ENCODE peak calls at places on chromosome 20, in nine cellular contexts. One of them, this sample, is unnamed.

GRCh38 chr20:32474967-32475819 is 109.9 kb downstream of the NOL4L start:
- DNase-seq in osteoblast: peak; percentile 100
- DNase-seq in trophoblast cell: no peak
- DNase-seq in IMR-90: peak; percentile 91
- DNase-seq in A549: peak; percentile 83
- DNase-seq in HCT116: no peak
- DNase-seq in astrocyte: peak; percentile 91
- DNase-seq in endothelial cell of umbilical vein: peak; percentile 91
- DNase-seq in PC-3: peak; percentile 84
- DNase-seq in this sample: peak; percentile 86

GRCh38 chr20:53434662-53435061 is 159.0 kb downstream of the ZNF217 start:
- DNase-seq in osteoblast: no peak
- DNase-seq in endothelial cell of umbilical vein: no peak
- DNase-seq in PC-3: no peak
- DNase-seq in HCT116: no peak
- DNase-seq in astrocyte: no peak
- DNase-seq in A549: no peak
- DNase-seq in trophoblast cell: no peak
- DNase-seq in IMR-90: no peak
- DNase-seq in this sample: no peak

GRCh38 chr20:8778387-8778786 is 290.5 kb upstream of the PLCB4 start:
- DNase-seq in PC-3: no peak
- DNase-seq in HCT116: no peak
- DNase-seq in trophoblast cell: no peak
- DNase-seq in astrocyte: no peak
- DNase-seq in endothelial cell of umbilical vein: no peak
- DNase-seq in A549: no peak
- DNase-seq in IMR-90: no peak
- DNase-seq in osteoblast: no peak
- DNase-seq in this sample: no peak

GRCh38 chr20:6686171-6686570 is 81.3 kb upstream of the BMP2 start:
- DNase-seq in IMR-90: no peak
- DNase-seq in osteoblast: no peak
- DNase-seq in HCT116: no peak
- DNase-seq in astrocyte: no peak
- DNase-seq in PC-3: no peak
- DNase-seq in A549: no peak
- DNase-seq in trophoblast cell: no peak
- DNase-seq in endothelial cell of umbilical vein: no peak
- DNase-seq in this sample: no peak

GRCh38 chr20:14799671-14800070 is 462.3 kb upstream of the FLRT3 start:
- DNase-seq in endothelial cell of umbilical vein: no peak
- DNase-seq in IMR-90: no peak
- DNase-seq in PC-3: no peak
- DNase-seq in osteoblast: no peak
- DNase-seq in HCT116: no peak
- DNase-seq in astrocyte: no peak
- DNase-seq in trophoblast cell: no peak
- DNase-seq in A549: no peak
- DNase-seq in this sample: no peak

GRCh38 chr20:37907330-37907676 is 4.4 kb downstream of the VSTM2L start:
- DNase-seq in osteoblast: peak; percentile 91
- DNase-seq in A549: no peak
- DNase-seq in trophoblast cell: peak; percentile 30
- DNase-seq in astrocyte: no peak
- DNase-seq in HCT116: no peak
- DNase-seq in PC-3: no peak
- DNase-seq in endothelial cell of umbilical vein: no peak
- DNase-seq in IMR-90: no peak
- DNase-seq in this sample: no peak

GRCh38 chr20:50111120-50111828 is 1.7 kb downstream of the UBE2V1 start:
- DNase-seq in HCT116: no peak
- DNase-seq in trophoblast cell: peak; percentile 73
- DNase-seq in PC-3: peak; percentile 84
- DNase-seq in endothelial cell of umbilical vein: no peak
- DNase-seq in astrocyte: peak; percentile 61
- DNase-seq in osteoblast: peak; percentile 85
- DNase-seq in A549: no peak
- DNase-seq in IMR-90: peak; percentile 73
- DNase-seq in this sample: peak; percentile 40

GRCh38 chr20:44714102-44714700 is 968 bp upstream of the CCN5 start:
- DNase-seq in HCT116: no peak
- DNase-seq in A549: no peak
- DNase-seq in trophoblast cell: no peak
- DNase-seq in astrocyte: no peak
- DNase-seq in endothelial cell of umbilical vein: no peak
- DNase-seq in osteoblast: no peak
- DNase-seq in PC-3: no peak
- DNase-seq in IMR-90: no peak
- DNase-seq in this sample: no peak

GRCh38 chr20:44739952-44740351 is 5.7 kb upstream of the KCNK15 start:
- DNase-seq in endothelial cell of umbilical vein: no peak
- DNase-seq in HCT116: no peak
- DNase-seq in A549: no peak
- DNase-seq in astrocyte: no peak
- DNase-seq in osteoblast: no peak
- DNase-seq in PC-3: no peak
- DNase-seq in trophoblast cell: no peak
- DNase-seq in IMR-90: no peak
- DNase-seq in this sample: no peak

GRCh38 chr20:38692436-38693411 is 31.6 kb upstream of the SLC32A1 start:
- DNase-seq in osteoblast: no peak
- DNase-seq in astrocyte: peak; percentile 36
- DNase-seq in endothelial cell of umbilical vein: peak; percentile 62
- DNase-seq in PC-3: peak; percentile 80
- DNase-seq in A549: peak; percentile 57
- DNase-seq in IMR-90: peak; percentile 64
- DNase-seq in HCT116: peak; percentile 8
- DNase-seq in trophoblast cell: peak; percentile 90
- DNase-seq in this sample: peak; percentile 89

GRCh38 chr20:43508106-43508505 is 609 bp downstream of the L3MBTL1 start:
- DNase-seq in HCT116: no peak
- DNase-seq in endothelial cell of umbilical vein: no peak
- DNase-seq in PC-3: peak; percentile 22
- DNase-seq in astrocyte: no peak
- DNase-seq in trophoblast cell: peak; percentile 50
- DNase-seq in osteoblast: peak; percentile 90
- DNase-seq in A549: no peak
- DNase-seq in IMR-90: no peak
- DNase-seq in this sample: peak; percentile 42

GRCh38 chr20:8183526-8183925 is 51.5 kb downstream of the PLCB1 start:
- DNase-seq in osteoblast: peak; percentile 18
- DNase-seq in trophoblast cell: peak; percentile 75
- DNase-seq in HCT116: no peak
- DNase-seq in endothelial cell of umbilical vein: no peak
- DNase-seq in A549: no peak
- DNase-seq in IMR-90: peak; percentile 28
- DNase-seq in PC-3: no peak
- DNase-seq in astrocyte: peak; percentile 13
- DNase-seq in this sample: no peak

GRCh38 chr20:54293526-54293925 is 85.6 kb downstream of the PFDN4 start:
- DNase-seq in endothelial cell of umbilical vein: peak; percentile 90
- DNase-seq in PC-3: no peak
- DNase-seq in osteoblast: no peak
- DNase-seq in A549: no peak
- DNase-seq in trophoblast cell: no peak
- DNase-seq in HCT116: no peak
- DNase-seq in IMR-90: no peak
- DNase-seq in astrocyte: peak; percentile 68
- DNase-seq in this sample: no peak

GRCh38 chr20:10242166-10242565 is 23.5 kb downstream of the SNAP25 start:
- DNase-seq in A549: no peak
- DNase-seq in HCT116: no peak
- DNase-seq in PC-3: no peak
- DNase-seq in endothelial cell of umbilical vein: no peak
- DNase-seq in trophoblast cell: no peak
- DNase-seq in osteoblast: no peak
- DNase-seq in IMR-90: no peak
- DNase-seq in astrocyte: no peak
- DNase-seq in this sample: peak; percentile 19

GRCh38 chr20:58895099-58895795 is 42.7 kb downstream of the GNAS start:
- DNase-seq in PC-3: no peak
- DNase-seq in trophoblast cell: no peak
- DNase-seq in HCT116: no peak
- DNase-seq in osteoblast: no peak
- DNase-seq in A549: no peak
- DNase-seq in IMR-90: no peak
- DNase-seq in astrocyte: no peak
- DNase-seq in endothelial cell of umbilical vein: no peak
- DNase-seq in this sample: no peak

GRCh38 chr20:40506567-40506966 is 182.5 kb downstream of the MAFB start:
- DNase-seq in HCT116: peak; percentile 78
- DNase-seq in IMR-90: peak; percentile 80
- DNase-seq in endothelial cell of umbilical vein: peak; percentile 34
- DNase-seq in astrocyte: peak; percentile 97
- DNase-seq in A549: peak; percentile 60
- DNase-seq in trophoblast cell: peak; percentile 77
- DNase-seq in osteoblast: peak; percentile 92
- DNase-seq in PC-3: peak; percentile 32
- DNase-seq in this sample: peak; percentile 68

GRCh38 chr20:46240065-46240464 is 68.2 kb downstream of the CDH22 start:
- DNase-seq in trophoblast cell: no peak
- DNase-seq in astrocyte: no peak
- DNase-seq in endothelial cell of umbilical vein: no peak
- DNase-seq in HCT116: no peak
- DNase-seq in IMR-90: no peak
- DNase-seq in osteoblast: no peak
- DNase-seq in A549: no peak
- DNase-seq in PC-3: no peak
- DNase-seq in this sample: no peak
- H3K4me2 ChIP-seq in trophoblast cell: no peak overlapping the region
- H3K4me2 ChIP-seq in astrocyte: no peak overlapping the region
- H3K4me2 ChIP-seq in endothelial cell of umbilical vein: no peak overlapping the region
- H3K4me2 ChIP-seq in HCT116: no peak overlapping the region
- H3K4me2 ChIP-seq in IMR-90: no peak overlapping the region
- H3K4me2 ChIP-seq in osteoblast: no peak overlapping the region
- H3K4me2 ChIP-seq in A549: no peak overlapping the region
- H3K4me2 ChIP-seq in PC-3: no peak overlapping the region
- H3K4me2 ChIP-seq in this sample: no peak overlapping the region

DNA sequence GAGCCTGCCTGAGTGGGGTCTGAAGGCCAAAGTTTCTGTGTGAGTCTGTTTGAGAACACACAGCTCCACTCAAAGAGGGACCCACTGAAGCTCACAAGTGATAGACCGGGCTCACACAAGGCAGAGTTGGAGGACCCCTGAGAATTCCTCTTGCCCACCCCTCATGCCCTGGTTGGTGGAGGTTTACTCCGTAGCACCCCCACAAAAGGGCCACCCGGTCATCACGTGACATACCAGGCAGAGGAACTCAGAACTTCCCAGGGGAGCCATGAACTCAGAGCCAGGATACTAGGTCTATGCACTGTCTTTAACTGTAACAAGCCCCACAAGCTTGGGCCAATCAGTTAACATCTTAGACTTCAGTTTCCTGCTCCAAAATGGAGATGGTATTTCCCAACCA is 728.6 kb upstream of the CHD6 start:
- DNase-seq in A549: no peak
- DNase-seq in astrocyte: no peak
- DNase-seq in IMR-90: no peak
- DNase-seq in trophoblast cell: no peak
- DNase-seq in endothelial cell of umbilical vein: no peak
- DNase-seq in HCT116: no peak
- DNase-seq in PC-3: no peak
- DNase-seq in osteoblast: no peak
- DNase-seq in this sample: no peak
- H3K4me2 ChIP-seq in A549: no peak overlapping the region
- H3K4me2 ChIP-seq in astrocyte: no peak overlapping the region
- H3K4me2 ChIP-seq in IMR-90: no peak overlapping the region
- H3K4me2 ChIP-seq in trophoblast cell: no peak overlapping the region
- H3K4me2 ChIP-seq in endothelial cell of umbilical vein: no peak overlapping the region
- H3K4me2 ChIP-seq in HCT116: no peak overlapping the region
- H3K4me2 ChIP-seq in PC-3: no peak overlapping the region
- H3K4me2 ChIP-seq in osteoblast: no peak overlapping the region
- H3K4me2 ChIP-seq in this sample: no peak overlapping the region

DNA sequence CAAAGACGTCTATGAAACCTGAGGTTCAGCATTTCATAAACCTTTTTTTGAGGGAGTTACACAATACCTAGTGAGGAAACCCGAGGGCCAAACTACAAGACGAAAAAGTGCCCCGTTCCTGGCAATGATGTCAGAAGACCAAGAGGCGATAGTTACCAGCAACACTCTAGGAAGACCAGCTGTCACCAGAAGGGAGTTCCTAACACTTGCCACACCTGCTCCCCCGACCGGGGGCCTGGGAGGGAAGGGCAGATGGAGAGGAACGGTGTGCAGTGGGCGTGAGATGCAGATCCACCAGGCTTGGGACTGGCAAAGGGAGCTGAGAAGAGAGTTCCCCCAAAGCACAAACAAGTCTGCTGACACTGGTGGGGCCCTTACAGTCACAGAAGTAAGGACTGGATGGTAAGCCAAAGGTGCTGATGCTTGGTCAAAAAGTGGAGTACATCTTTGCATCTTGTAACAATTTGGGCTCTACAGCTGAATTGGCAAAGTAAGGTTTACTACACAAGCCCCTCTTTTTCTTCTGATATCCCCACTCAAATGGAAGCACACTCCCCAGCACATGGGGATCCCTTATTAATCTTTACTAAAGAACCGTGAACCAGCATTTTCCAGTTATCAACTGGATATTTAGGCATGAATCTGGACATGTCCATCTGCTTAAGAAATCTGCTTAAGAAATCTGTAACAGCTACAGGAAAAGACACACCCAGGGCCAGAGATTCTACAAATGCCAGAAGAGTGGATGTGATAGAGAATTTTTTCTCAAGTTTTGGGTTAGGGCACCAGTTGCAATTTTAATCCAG is 38.5 kb downstream of the PANK2 start:
- DNase-seq in A549: no peak
- DNase-seq in trophoblast cell: peak; percentile 89
- DNase-seq in osteoblast: peak; percentile 71
- DNase-seq in HCT116: no peak
- DNase-seq in endothelial cell of umbilical vein: no peak
- DNase-seq in IMR-90: peak; percentile 47
- DNase-seq in PC-3: no peak
- DNase-seq in astrocyte: no peak
- DNase-seq in this sample: peak; percentile 64
- H3K4me2 ChIP-seq in A549: no peak overlapping the region
- H3K4me2 ChIP-seq in trophoblast cell: no peak overlapping the region
- H3K4me2 ChIP-seq in osteoblast: peak overlapping the region; percentile 19
- H3K4me2 ChIP-seq in HCT116: no peak overlapping the region
- H3K4me2 ChIP-seq in endothelial cell of umbilical vein: no peak overlapping the region
- H3K4me2 ChIP-seq in IMR-90: no peak overlapping the region
- H3K4me2 ChIP-seq in PC-3: no peak overlapping the region
- H3K4me2 ChIP-seq in astrocyte: no peak overlapping the region
- H3K4me2 ChIP-seq in this sample: no peak overlapping the region

DNA sequence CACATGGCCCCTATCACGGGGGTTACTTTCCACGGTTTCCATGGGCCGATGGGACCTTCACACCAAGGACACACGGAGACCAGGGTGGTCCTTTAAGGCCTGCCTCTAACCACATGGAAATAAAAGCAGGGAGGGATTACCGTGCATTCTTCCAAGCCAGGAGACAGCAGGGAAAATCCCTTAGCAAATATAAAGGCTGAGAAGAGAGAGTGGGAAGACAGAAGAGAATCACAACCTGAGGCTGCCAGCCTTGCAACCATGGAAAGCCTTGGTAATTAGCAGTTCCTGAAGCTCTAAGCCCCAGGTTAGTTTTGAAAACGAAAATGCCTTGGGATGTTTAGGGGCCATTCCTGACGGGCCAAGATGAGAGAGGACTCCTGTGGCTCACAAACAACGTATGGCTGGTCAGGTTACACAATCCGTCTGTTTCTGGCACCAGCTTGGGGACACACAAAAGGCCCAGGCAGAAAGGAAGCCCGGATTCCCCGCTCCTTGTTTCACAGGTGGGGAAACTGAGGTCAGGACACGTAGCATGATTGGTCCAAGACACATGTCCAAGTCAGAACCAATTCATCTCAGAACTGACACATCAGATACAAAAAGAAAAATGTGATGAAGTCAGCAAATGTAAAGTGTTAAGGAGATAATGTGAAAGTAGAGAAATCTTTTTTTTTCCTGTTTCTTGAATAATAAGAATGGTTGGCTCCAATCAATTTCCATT is 2.8 kb downstream of the PREX1 start:
- DNase-seq in trophoblast cell: peak; percentile 20
- DNase-seq in endothelial cell of umbilical vein: peak; percentile 48
- DNase-seq in A549: no peak
- DNase-seq in PC-3: no peak
- DNase-seq in astrocyte: no peak
- DNase-seq in HCT116: no peak
- DNase-seq in IMR-90: no peak
- DNase-seq in osteoblast: peak; percentile 83
- DNase-seq in this sample: peak; percentile 46
- H3K4me2 ChIP-seq in trophoblast cell: no peak overlapping the region
- H3K4me2 ChIP-seq in endothelial cell of umbilical vein: peak overlapping the region; percentile 89
- H3K4me2 ChIP-seq in A549: no peak overlapping the region
- H3K4me2 ChIP-seq in PC-3: peak overlapping the region; percentile 84
- H3K4me2 ChIP-seq in astrocyte: peak overlapping the region; percentile 88
- H3K4me2 ChIP-seq in HCT116: no peak overlapping the region
- H3K4me2 ChIP-seq in IMR-90: no peak overlapping the region
- H3K4me2 ChIP-seq in osteoblast: peak overlapping the region; percentile 57
- H3K4me2 ChIP-seq in this sample: peak overlapping the region; percentile 92

This sample was measured in mesendoderm.